ENCODE peak calls at places on chromosomes 16 and 17, in four cellular contexts. One of them, this sample, is unnamed.

GRCh38 chr17:37478187-37478586 is 11.5 kb upstream of the DUSP14 start:
- DNase-seq in stimulated activated CD4-positive, alpha-beta T cell treated with anti-CD3 and anti-CD28 coated beads, Interleukin-1b, Interleukin-23, amount 100 ng/mL, for 24 hours: no peak
- DNase-seq in HCEC 1CT: peak
- DNase-seq in activated T-cell treated with anti-CD3 and anti-CD28 coated beads, Interleukin-2, amount 50 U/mL, for 72 hours: no peak
- DNase-seq in this sample: no peak

GRCh38 chr16:83602797-83603735 is 204.7 kb upstream of the HSBP1 start:
- DNase-seq in stimulated activated CD4-positive, alpha-beta T cell treated with anti-CD3 and anti-CD28 coated beads, Interleukin-1b, Interleukin-23, amount 100 ng/mL, for 24 hours: no peak
- DNase-seq in HCEC 1CT: no peak
- DNase-seq in activated T-cell treated with anti-CD3 and anti-CD28 coated beads, Interleukin-2, amount 50 U/mL, for 72 hours: no peak
- DNase-seq in this sample: no peak

GRCh38 chr17:2053380-2054261 is 1.3 kb upstream of the HIC1 start:
- DNase-seq in stimulated activated CD4-positive, alpha-beta T cell treated with anti-CD3 and anti-CD28 coated beads, Interleukin-1b, Interleukin-23, amount 100 ng/mL, for 24 hours: no peak
- DNase-seq in HCEC 1CT: peak
- DNase-seq in activated T-cell treated with anti-CD3 and anti-CD28 coated beads, Interleukin-2, amount 50 U/mL, for 72 hours: peak
- DNase-seq in this sample: no peak

GRCh38 chr16:50303605-50304466 is 37.5 kb downstream of the ADCY7 start:
- DNase-seq in stimulated activated CD4-positive, alpha-beta T cell treated with anti-CD3 and anti-CD28 coated beads, Interleukin-1b, Interleukin-23, amount 100 ng/mL, for 24 hours: no peak
- DNase-seq in HCEC 1CT: no peak
- DNase-seq in activated T-cell treated with anti-CD3 and anti-CD28 coated beads, Interleukin-2, amount 50 U/mL, for 72 hours: no peak
- DNase-seq in this sample: no peak

GRCh38 chr16:63690961-63691360 is 1430.9 kb downstream of the CDH11 start:
- DNase-seq in stimulated activated CD4-positive, alpha-beta T cell treated with anti-CD3 and anti-CD28 coated beads, Interleukin-1b, Interleukin-23, amount 100 ng/mL, for 24 hours: no peak
- DNase-seq in HCEC 1CT: no peak
- DNase-seq in activated T-cell treated with anti-CD3 and anti-CD28 coated beads, Interleukin-2, amount 50 U/mL, for 72 hours: no peak
- DNase-seq in this sample: no peak

GRCh38 chr17:61159415-61159814 is 240.2 kb upstream of the TBX2 start:
- DNase-seq in stimulated activated CD4-positive, alpha-beta T cell treated with anti-CD3 and anti-CD28 coated beads, Interleukin-1b, Interleukin-23, amount 100 ng/mL, for 24 hours: no peak
- DNase-seq in HCEC 1CT: no peak
- DNase-seq in activated T-cell treated with anti-CD3 and anti-CD28 coated beads, Interleukin-2, amount 50 U/mL, for 72 hours: no peak
- DNase-seq in this sample: no peak

GRCh38 chr16:14309001-14309886 is 238.1 kb downstream of the MRTFB start:
- DNase-seq in stimulated activated CD4-positive, alpha-beta T cell treated with anti-CD3 and anti-CD28 coated beads, Interleukin-1b, Interleukin-23, amount 100 ng/mL, for 24 hours: no peak
- DNase-seq in HCEC 1CT: peak
- DNase-seq in activated T-cell treated with anti-CD3 and anti-CD28 coated beads, Interleukin-2, amount 50 U/mL, for 72 hours: peak
- DNase-seq in this sample: no peak

GRCh38 chr16:3569851-3570250 is 7.4 kb downstream of the NLRC3 start:
- DNase-seq in stimulated activated CD4-positive, alpha-beta T cell treated with anti-CD3 and anti-CD28 coated beads, Interleukin-1b, Interleukin-23, amount 100 ng/mL, for 24 hours: no peak
- DNase-seq in HCEC 1CT: no peak
- DNase-seq in activated T-cell treated with anti-CD3 and anti-CD28 coated beads, Interleukin-2, amount 50 U/mL, for 72 hours: no peak
- DNase-seq in this sample: no peak

GRCh38 chr17:35046740-35047283 is 16.7 kb downstream of the RFFL start:
- DNase-seq in stimulated activated CD4-positive, alpha-beta T cell treated with anti-CD3 and anti-CD28 coated beads, Interleukin-1b, Interleukin-23, amount 100 ng/mL, for 24 hours: peak
- DNase-seq in HCEC 1CT: no peak
- DNase-seq in activated T-cell treated with anti-CD3 and anti-CD28 coated beads, Interleukin-2, amount 50 U/mL, for 72 hours: peak
- DNase-seq in this sample: no peak

GRCh38 chr17:82927661-82928601 is 88.1 kb upstream of the ZNF750 start:
- DNase-seq in stimulated activated CD4-positive, alpha-beta T cell treated with anti-CD3 and anti-CD28 coated beads, Interleukin-1b, Interleukin-23, amount 100 ng/mL, for 24 hours: no peak
- DNase-seq in HCEC 1CT: no peak
- DNase-seq in activated T-cell treated with anti-CD3 and anti-CD28 coated beads, Interleukin-2, amount 50 U/mL, for 72 hours: no peak
- DNase-seq in this sample: no peak

GRCh38 chr17:82477934-82478333 is 19.4 kb downstream of the NARF start:
- DNase-seq in stimulated activated CD4-positive, alpha-beta T cell treated with anti-CD3 and anti-CD28 coated beads, Interleukin-1b, Interleukin-23, amount 100 ng/mL, for 24 hours: no peak
- DNase-seq in HCEC 1CT: no peak
- DNase-seq in activated T-cell treated with anti-CD3 and anti-CD28 coated beads, Interleukin-2, amount 50 U/mL, for 72 hours: no peak
- DNase-seq in this sample: no peak

GRCh38 chr16:1125471-1125870 is 27.4 kb upstream of the CACNA1H start:
- DNase-seq in stimulated activated CD4-positive, alpha-beta T cell treated with anti-CD3 and anti-CD28 coated beads, Interleukin-1b, Interleukin-23, amount 100 ng/mL, for 24 hours: peak
- DNase-seq in HCEC 1CT: no peak
- DNase-seq in activated T-cell treated with anti-CD3 and anti-CD28 coated beads, Interleukin-2, amount 50 U/mL, for 72 hours: peak
- DNase-seq in this sample: no peak

GRCh38 chr16:6562985-6563384 is 769.7 kb upstream of the RBFOX1 start:
- DNase-seq in stimulated activated CD4-positive, alpha-beta T cell treated with anti-CD3 and anti-CD28 coated beads, Interleukin-1b, Interleukin-23, amount 100 ng/mL, for 24 hours: no peak
- DNase-seq in HCEC 1CT: no peak
- DNase-seq in activated T-cell treated with anti-CD3 and anti-CD28 coated beads, Interleukin-2, amount 50 U/mL, for 72 hours: no peak
- DNase-seq in this sample: no peak

GRCh38 chr16:29664133-29664912 is 1.3 kb downstream of the SPN start:
- DNase-seq in stimulated activated CD4-positive, alpha-beta T cell treated with anti-CD3 and anti-CD28 coated beads, Interleukin-1b, Interleukin-23, amount 100 ng/mL, for 24 hours: no peak
- DNase-seq in HCEC 1CT: no peak
- DNase-seq in activated T-cell treated with anti-CD3 and anti-CD28 coated beads, Interleukin-2, amount 50 U/mL, for 72 hours: peak
- DNase-seq in this sample: no peak

GRCh38 chr17:37388266-37388665 is 12.5 kb downstream of the C17orf78 start:
- DNase-seq in stimulated activated CD4-positive, alpha-beta T cell treated with anti-CD3 and anti-CD28 coated beads, Interleukin-1b, Interleukin-23, amount 100 ng/mL, for 24 hours: no peak
- DNase-seq in HCEC 1CT: peak
- DNase-seq in activated T-cell treated with anti-CD3 and anti-CD28 coated beads, Interleukin-2, amount 50 U/mL, for 72 hours: no peak
- DNase-seq in this sample: no peak

GRCh38 chr17:5619088-5619740 is 34.9 kb upstream of the NLRP1 start:
- DNase-seq in stimulated activated CD4-positive, alpha-beta T cell treated with anti-CD3 and anti-CD28 coated beads, Interleukin-1b, Interleukin-23, amount 100 ng/mL, for 24 hours: no peak
- DNase-seq in HCEC 1CT: no peak
- DNase-seq in activated T-cell treated with anti-CD3 and anti-CD28 coated beads, Interleukin-2, amount 50 U/mL, for 72 hours: peak
- DNase-seq in this sample: no peak

GRCh38 chr17:78358538-78359215 is 1.2 kb downstream of the SOCS3 start:
- DNase-seq in stimulated activated CD4-positive, alpha-beta T cell treated with anti-CD3 and anti-CD28 coated beads, Interleukin-1b, Interleukin-23, amount 100 ng/mL, for 24 hours: no peak
- DNase-seq in HCEC 1CT: peak
- DNase-seq in activated T-cell treated with anti-CD3 and anti-CD28 coated beads, Interleukin-2, amount 50 U/mL, for 72 hours: peak
- DNase-seq in this sample: no peak

GRCh38 chr16:81446318-81447275 is 2.0 kb downstream of the CMIP start:
- DNase-seq in stimulated activated CD4-positive, alpha-beta T cell treated with anti-CD3 and anti-CD28 coated beads, Interleukin-1b, Interleukin-23, amount 100 ng/mL, for 24 hours: no peak
- DNase-seq in HCEC 1CT: no peak
- DNase-seq in activated T-cell treated with anti-CD3 and anti-CD28 coated beads, Interleukin-2, amount 50 U/mL, for 72 hours: no peak
- DNase-seq in this sample: no peak

GRCh38 chr17:9887521-9887920 is 17.6 kb downstream of the RCVRN start:
- DNase-seq in stimulated activated CD4-positive, alpha-beta T cell treated with anti-CD3 and anti-CD28 coated beads, Interleukin-1b, Interleukin-23, amount 100 ng/mL, for 24 hours: no peak
- DNase-seq in HCEC 1CT: no peak
- DNase-seq in activated T-cell treated with anti-CD3 and anti-CD28 coated beads, Interleukin-2, amount 50 U/mL, for 72 hours: no peak
- DNase-seq in this sample: no peak

GRCh38 chr16:50425648-50426047 is 56.9 kb upstream of the BRD7 start:
- DNase-seq in stimulated activated CD4-positive, alpha-beta T cell treated with anti-CD3 and anti-CD28 coated beads, Interleukin-1b, Interleukin-23, amount 100 ng/mL, for 24 hours: no peak
- DNase-seq in HCEC 1CT: no peak
- DNase-seq in activated T-cell treated with anti-CD3 and anti-CD28 coated beads, Interleukin-2, amount 50 U/mL, for 72 hours: no peak
- DNase-seq in this sample: no peak

GRCh38 chr16:27646811-27647210 is 96.9 kb downstream of the KATNIP start:
- DNase-seq in stimulated activated CD4-positive, alpha-beta T cell treated with anti-CD3 and anti-CD28 coated beads, Interleukin-1b, Interleukin-23, amount 100 ng/mL, for 24 hours: no peak
- DNase-seq in HCEC 1CT: no peak
- DNase-seq in activated T-cell treated with anti-CD3 and anti-CD28 coated beads, Interleukin-2, amount 50 U/mL, for 72 hours: no peak
- DNase-seq in this sample: no peak

GRCh38 chr16:47320546-47321315 is 140.1 kb downstream of the ITFG1 start:
- DNase-seq in stimulated activated CD4-positive, alpha-beta T cell treated with anti-CD3 and anti-CD28 coated beads, Interleukin-1b, Interleukin-23, amount 100 ng/mL, for 24 hours: no peak
- DNase-seq in HCEC 1CT: peak
- DNase-seq in activated T-cell treated with anti-CD3 and anti-CD28 coated beads, Interleukin-2, amount 50 U/mL, for 72 hours: no peak
- DNase-seq in this sample: no peak

GRCh38 chr16:84406006-84406963 is 37.9 kb downstream of the ATP2C2 start:
- DNase-seq in stimulated activated CD4-positive, alpha-beta T cell treated with anti-CD3 and anti-CD28 coated beads, Interleukin-1b, Interleukin-23, amount 100 ng/mL, for 24 hours: no peak
- DNase-seq in HCEC 1CT: no peak
- DNase-seq in activated T-cell treated with anti-CD3 and anti-CD28 coated beads, Interleukin-2, amount 50 U/mL, for 72 hours: no peak
- DNase-seq in this sample: no peak

GRCh38 chr17:35257080-35257701 is 14.3 kb downstream of the SLFN5 start:
- DNase-seq in stimulated activated CD4-positive, alpha-beta T cell treated with anti-CD3 and anti-CD28 coated beads, Interleukin-1b, Interleukin-23, amount 100 ng/mL, for 24 hours: no peak
- DNase-seq in HCEC 1CT: peak
- DNase-seq in activated T-cell treated with anti-CD3 and anti-CD28 coated beads, Interleukin-2, amount 50 U/mL, for 72 hours: no peak
- DNase-seq in this sample: no peak

GRCh38 chr16:55324491-55325447 is 766 bp downstream of the IRX6 start:
- DNase-seq in stimulated activated CD4-positive, alpha-beta T cell treated with anti-CD3 and anti-CD28 coated beads, Interleukin-1b, Interleukin-23, amount 100 ng/mL, for 24 hours: no peak
- DNase-seq in HCEC 1CT: no peak
- DNase-seq in activated T-cell treated with anti-CD3 and anti-CD28 coated beads, Interleukin-2, amount 50 U/mL, for 72 hours: no peak
- DNase-seq in this sample: no peak

GRCh38 chr17:32528825-32529224 is 42.0 kb downstream of the CDK5R1 start:
- DNase-seq in stimulated activated CD4-positive, alpha-beta T cell treated with anti-CD3 and anti-CD28 coated beads, Interleukin-1b, Interleukin-23, amount 100 ng/mL, for 24 hours: no peak
- DNase-seq in HCEC 1CT: no peak
- DNase-seq in activated T-cell treated with anti-CD3 and anti-CD28 coated beads, Interleukin-2, amount 50 U/mL, for 72 hours: no peak
- DNase-seq in this sample: no peak

GRCh38 chr17:49371178-49371834 is 9.3 kb upstream of the ZNF652 start:
- DNase-seq in stimulated activated CD4-positive, alpha-beta T cell treated with anti-CD3 and anti-CD28 coated beads, Interleukin-1b, Interleukin-23, amount 100 ng/mL, for 24 hours: no peak
- DNase-seq in HCEC 1CT: no peak
- DNase-seq in activated T-cell treated with anti-CD3 and anti-CD28 coated beads, Interleukin-2, amount 50 U/mL, for 72 hours: no peak
- DNase-seq in this sample: no peak

GRCh38 chr17:28523876-28524275 is 17.7 kb downstream of the FOXN1 start:
- DNase-seq in stimulated activated CD4-positive, alpha-beta T cell treated with anti-CD3 and anti-CD28 coated beads, Interleukin-1b, Interleukin-23, amount 100 ng/mL, for 24 hours: no peak
- DNase-seq in HCEC 1CT: no peak
- DNase-seq in activated T-cell treated with anti-CD3 and anti-CD28 coated beads, Interleukin-2, amount 50 U/mL, for 72 hours: no peak
- DNase-seq in this sample: no peak

GRCh38 chr17:42122371-42123303 is at the start of gene HSPB9:
- DNase-seq in stimulated activated CD4-positive, alpha-beta T cell treated with anti-CD3 and anti-CD28 coated beads, Interleukin-1b, Interleukin-23, amount 100 ng/mL, for 24 hours: no peak
- DNase-seq in HCEC 1CT: no peak
- DNase-seq in activated T-cell treated with anti-CD3 and anti-CD28 coated beads, Interleukin-2, amount 50 U/mL, for 72 hours: no peak
- DNase-seq in this sample: no peak

This sample was measured in NCI-H1048.